ENCODE peak calls at places on chromosomes 1 and 21, in ten cellular contexts. V, N, F, Q, L, Y, Z, R, P and S are unnamed samples.

GRCh38 chr1:109932679-109933078 is 22.0 kb downstream of the CSF1 start:
- DNase-seq in V (no peak), N (no peak), F (no peak), Q (no peak), L (no peak), Y (no peak), Z (no peak), R (no peak), P (no peak), S (no peak)

GRCh38 chr21:35138665-35139381 is 89.7 kb upstream of the RUNX1 start:
- DNase-seq in V (peak), N (no peak), F (no peak), Q (peak), L (no peak), Y (peak), Z (no peak), R (no peak), P (peak), S (peak)

GRCh38 chr1:101073836-101074235 is 48.3 kb upstream of the DPH5 start:
- DNase-seq in V (no peak), N (no peak), F (no peak), Q (no peak), L (no peak), Y (no peak), Z (no peak), R (no peak), P (no peak), S (no peak)

GRCh38 chr1:13996334-13996733 is 296.3 kb downstream of the PRDM2 start:
- DNase-seq in V (no peak), N (no peak), F (no peak), Q (no peak), L (no peak), Y (peak), Z (no peak), R (no peak), P (no peak), S (peak)

GRCh38 chr1:3055051-3055450 is 14.0 kb upstream of the PRDM16 start:
- DNase-seq in V (no peak), N (no peak), F (no peak), Q (no peak), L (no peak), Y (no peak), Z (no peak), R (no peak), P (no peak), S (no peak)

GRCh38 chr1:1440941-1441888 is 5.7 kb downstream of the VWA1 start:
- DNase-seq in V (peak), N (no peak), F (peak), Q (peak), L (peak), Y (peak), Z (peak), R (no peak), P (peak), S (peak)

GRCh38 chr21:15617968-15618367 is 111.8 kb upstream of the USP25 start:
- DNase-seq in V (peak), N (no peak), F (no peak), Q (no peak), L (no peak), Y (peak), Z (no peak), R (peak), P (no peak), S (no peak)

GRCh38 chr1:15090373-15090772 is 63.2 kb upstream of the TMEM51 start:
- DNase-seq in V (no peak), N (no peak), F (peak), Q (no peak), L (peak), Y (peak), Z (peak), R (no peak), P (no peak), S (peak)

GRCh38 chr1:109687641-109688499 is at the start of gene GSTM1:
- DNase-seq in V (no peak), N (peak), F (peak), Q (peak), L (no peak), Y (no peak), Z (no peak), R (no peak), P (no peak), S (no peak)

GRCh38 chr1:181905944-181906597 is 155.4 kb downstream of the ZNF648 start:
- DNase-seq in V (no peak), N (no peak), F (no peak), Q (no peak), L (no peak), Y (no peak), Z (no peak), R (no peak), P (no peak), S (no peak)

GRCh38 chr1:58812926-58813325 is 29.1 kb upstream of the JUN start:
- DNase-seq in V (no peak), N (no peak), F (no peak), Q (peak), L (no peak), Y (no peak), Z (no peak), R (no peak), P (no peak), S (no peak)

GRCh38 chr1:209989525-209989924 is 51.5 kb downstream of the SYT14 start:
- DNase-seq in V (peak), N (peak), F (no peak), Q (no peak), L (no peak), Y (no peak), Z (no peak), R (peak), P (no peak), S (no peak)

GRCh38 chr1:29513357-29513756 is 277.0 kb downstream of the PTPRU start:
- DNase-seq in V (peak), N (peak), F (peak), Q (no peak), L (peak), Y (peak), Z (peak), R (peak), P (peak), S (peak)

GRCh38 chr1:42960693-42961559 is 2.3 kb upstream of the SLC2A1 start:
- DNase-seq in V (no peak), N (no peak), F (no peak), Q (no peak), L (no peak), Y (no peak), Z (no peak), R (no peak), P (peak), S (peak)

GRCh38 chr1:25875154-25875855 is at the start of gene PAQR7:
- DNase-seq in V (peak), N (peak), F (peak), Q (peak), L (peak), Y (peak), Z (peak), R (no peak), P (no peak), S (peak)

GRCh38 chr1:187275346-187275745 is 446.6 kb downstream of the PLA2G4A start:
- DNase-seq in V (no peak), N (no peak), F (no peak), Q (no peak), L (no peak), Y (no peak), Z (no peak), R (no peak), P (no peak), S (no peak)

GRCh38 chr1:3707298-3707938 is 44.8 kb upstream of the CCDC27 start:
- DNase-seq in V (no peak), N (no peak), F (no peak), Q (no peak), L (no peak), Y (peak), Z (no peak), R (no peak), P (no peak), S (peak)

GRCh38 chr1:106912146-106912545 is 144.3 kb upstream of the PRMT6 start:
- DNase-seq in V (no peak), N (no peak), F (no peak), Q (no peak), L (no peak), Y (no peak), Z (no peak), R (peak), P (no peak), S (no peak)